ENCODE peak calls at places on chromosome 19, in nine cellular contexts. Z, G, F, J, D, K, U, N and X are unnamed samples.

GRCh38 chr19:48967346-48968178 is 2.5 kb downstream of the FTL start:
- DNase-seq in Z (no peak), G (peak), F (no peak), J (peak), D (peak), K (no peak), U (no peak), N (no peak), X (peak)

GRCh38 chr19:19711934-19712828 is 20.7 kb downstream of the ZNF14 start:
- DNase-seq in Z (no peak), G (no peak), F (no peak), J (no peak), D (peak), K (no peak), U (no peak), N (no peak), X (no peak)

GRCh38 chr19:10936661-10937084 is 8.1 kb downstream of the TIMM29 start:
- DNase-seq in Z (peak), G (peak), F (no peak), J (peak), D (peak), K (peak), U (peak), N (peak), X (peak)

GRCh38 chr19:44113138-44113783 is at the start of gene ZNF225:
- DNase-seq in Z (peak), G (peak), F (peak), J (peak), D (peak), K (peak), U (peak), N (peak), X (peak)

GRCh38 chr19:47549341-47549768 is 23.6 kb downstream of the ZNF541 start:
- DNase-seq in Z (no peak), G (no peak), F (no peak), J (no peak), D (no peak), K (no peak), U (no peak), N (no peak), X (no peak)

GRCh38 chr19:48450863-48451262 is 4.5 kb upstream of the KCNJ14 start:
- DNase-seq in Z (no peak), G (no peak), F (no peak), J (no peak), D (no peak), K (no peak), U (no peak), N (no peak), X (peak)

GRCh38 chr19:34096020-34096915 is 76.0 kb upstream of the LSM14A start:
- DNase-seq in Z (no peak), G (no peak), F (no peak), J (peak), D (peak), K (peak), U (peak), N (peak), X (peak)

GRCh38 chr19:33048806-33049676 is 15.6 kb downstream of the RHPN2 start:
- DNase-seq in Z (no peak), G (no peak), F (no peak), J (no peak), D (no peak), K (peak), U (no peak), N (no peak), X (no peak)

GRCh38 chr19:33240181-33240771 is 14.6 kb upstream of the SLC7A10 start:
- DNase-seq in Z (no peak), G (no peak), F (no peak), J (no peak), D (no peak), K (no peak), U (no peak), N (no peak), X (no peak)

GRCh38 chr19:33450689-33451088 is 70.9 kb downstream of the PEPD start:
- DNase-seq in Z (no peak), G (no peak), F (no peak), J (no peak), D (no peak), K (no peak), U (no peak), N (no peak), X (no peak)

GRCh38 chr19:58571575-58571947 is 1.6 kb downstream of the MZF1 start:
- DNase-seq in Z (peak), G (no peak), F (no peak), J (no peak), D (no peak), K (no peak), U (peak), N (no peak), X (no peak)

GRCh38 chr19:18928018-18928805 is 8.7 kb downstream of the DDX49 start:
- DNase-seq in Z (no peak), G (no peak), F (no peak), J (no peak), D (no peak), K (no peak), U (no peak), N (no peak), X (no peak)

GRCh38 chr19:42601811-42602443 is 7.2 kb upstream of the CEACAM8 start:
- DNase-seq in Z (no peak), G (no peak), F (no peak), J (peak), D (peak), K (peak), U (peak), N (no peak), X (peak)

GRCh38 chr19:33417751-33418150 is 44.2 kb downstream of the CEBPG start:
- DNase-seq in Z (no peak), G (no peak), F (no peak), J (no peak), D (no peak), K (no peak), U (no peak), N (no peak), X (no peak)

GRCh38 chr19:34337747-34338146 is 27.2 kb upstream of the GPI start:
- DNase-seq in Z (no peak), G (peak), F (no peak), J (no peak), D (no peak), K (no peak), U (no peak), N (no peak), X (no peak)

GRCh38 chr19:35991731-35992450 is 3.1 kb upstream of the SDHAF1 start:
- DNase-seq in Z (no peak), G (no peak), F (no peak), J (no peak), D (no peak), K (no peak), U (no peak), N (no peak), X (no peak)

GRCh38 chr19:35545855-35546381 is 492 bp downstream of the TMEM147 start:
- DNase-seq in Z (peak), G (peak), F (peak), J (no peak), D (peak), K (no peak), U (peak), N (no peak), X (peak)

GRCh38 chr19:22052644-22053013 is 345 bp downstream of the ZNF257 start:
- DNase-seq in Z (peak), G (peak), F (peak), J (no peak), D (no peak), K (no peak), U (peak), N (no peak), X (no peak)

GRCh38 chr19:49689133-49690072 is at the start of gene ADM5:
- DNase-seq in Z (peak), G (no peak), F (peak), J (peak), D (no peak), K (peak), U (peak), N (no peak), X (peak)

GRCh38 chr19:16143399-16144215 is at the start of gene HSH2D:
- DNase-seq in Z (peak), G (no peak), F (peak), J (peak), D (no peak), K (no peak), U (peak), N (no peak), X (peak)

GRCh38 chr19:13269348-13269747 is 119.1 kb downstream of the IER2 start:
- DNase-seq in Z (no peak), G (no peak), F (no peak), J (no peak), D (no peak), K (no peak), U (no peak), N (no peak), X (no peak)

GRCh38 chr19:11375143-11375948 is 880 bp downstream of the SWSAP1 start:
- DNase-seq in Z (peak), G (peak), F (peak), J (peak), D (no peak), K (peak), U (peak), N (no peak), X (peak)

GRCh38 chr19:48556163-48556562 is 4.2 kb downstream of the SULT2B1 start:
- DNase-seq in Z (peak), G (no peak), F (no peak), J (peak), D (peak), K (no peak), U (peak), N (no peak), X (peak)

GRCh38 chr19:18862976-18863842 is 31.4 kb downstream of the UPF1 start:
- DNase-seq in Z (peak), G (no peak), F (no peak), J (no peak), D (no peak), K (no peak), U (no peak), N (no peak), X (no peak)

GRCh38 chr19:32457540-32457939 is 52.0 kb downstream of the DPY19L3 start:
- DNase-seq in Z (no peak), G (no peak), F (no peak), J (no peak), D (no peak), K (no peak), U (no peak), N (no peak), X (no peak)

GRCh38 chr19:18109731-18110671 is 12.4 kb downstream of the MAST3 start:
- DNase-seq in Z (peak), G (peak), F (peak), J (peak), D (no peak), K (peak), U (peak), N (no peak), X (peak)

GRCh38 chr19:49229416-49229815 is 71.8 kb downstream of the TRPM4 start:
- DNase-seq in Z (no peak), G (no peak), F (no peak), J (no peak), D (no peak), K (no peak), U (no peak), N (no peak), X (no peak)

GRCh38 chr19:6611441-6611852 is 20.5 kb upstream of the CD70 start:
- DNase-seq in Z (no peak), G (no peak), F (no peak), J (no peak), D (peak), K (no peak), U (no peak), N (no peak), X (no peak)
- H3K4me3 ChIP-seq in Z (no peak), G (no peak), F (no peak), J (no peak), D (no peak), K (no peak), U (no peak), N (no peak), X (no peak)

GRCh38 chr19:45601524-45602522 is at the start of gene GPR4:
- DNase-seq in Z (no peak), G (no peak), F (peak), J (peak), D (no peak), K (peak), U (no peak), N (no peak), X (peak)
- H3K4me3 ChIP-seq in Z (peak), G (peak), F (peak), J (no peak), D (peak), K (no peak), U (no peak), N (no peak), X (peak)

GRCh38 chr19:3964256-3965194 is 6.4 kb downstream of the DAPK3 start:
- DNase-seq in Z (no peak), G (no peak), F (no peak), J (peak), D (no peak), K (no peak), U (no peak), N (no peak), X (no peak)

GRCh38 chr19:3969435-3970312 is 1.2 kb downstream of the DAPK3 start:
- DNase-seq in Z (no peak), G (no peak), F (no peak), J (peak), D (peak), K (peak), U (no peak), N (peak), X (no peak)

GRCh38 chr19:3968556-3969434 is 2.1 kb downstream of the DAPK3 start:
- DNase-seq in Z (peak), G (peak), F (peak), J (peak), D (peak), K (peak), U (peak), N (peak), X (peak)

GRCh38 chr19:3963458-3964255 is 7.2 kb downstream of the DAPK3 start:
- DNase-seq in Z (no peak), G (no peak), F (no peak), J (no peak), D (no peak), K (no peak), U (no peak), N (no peak), X (no peak)

DNA sequence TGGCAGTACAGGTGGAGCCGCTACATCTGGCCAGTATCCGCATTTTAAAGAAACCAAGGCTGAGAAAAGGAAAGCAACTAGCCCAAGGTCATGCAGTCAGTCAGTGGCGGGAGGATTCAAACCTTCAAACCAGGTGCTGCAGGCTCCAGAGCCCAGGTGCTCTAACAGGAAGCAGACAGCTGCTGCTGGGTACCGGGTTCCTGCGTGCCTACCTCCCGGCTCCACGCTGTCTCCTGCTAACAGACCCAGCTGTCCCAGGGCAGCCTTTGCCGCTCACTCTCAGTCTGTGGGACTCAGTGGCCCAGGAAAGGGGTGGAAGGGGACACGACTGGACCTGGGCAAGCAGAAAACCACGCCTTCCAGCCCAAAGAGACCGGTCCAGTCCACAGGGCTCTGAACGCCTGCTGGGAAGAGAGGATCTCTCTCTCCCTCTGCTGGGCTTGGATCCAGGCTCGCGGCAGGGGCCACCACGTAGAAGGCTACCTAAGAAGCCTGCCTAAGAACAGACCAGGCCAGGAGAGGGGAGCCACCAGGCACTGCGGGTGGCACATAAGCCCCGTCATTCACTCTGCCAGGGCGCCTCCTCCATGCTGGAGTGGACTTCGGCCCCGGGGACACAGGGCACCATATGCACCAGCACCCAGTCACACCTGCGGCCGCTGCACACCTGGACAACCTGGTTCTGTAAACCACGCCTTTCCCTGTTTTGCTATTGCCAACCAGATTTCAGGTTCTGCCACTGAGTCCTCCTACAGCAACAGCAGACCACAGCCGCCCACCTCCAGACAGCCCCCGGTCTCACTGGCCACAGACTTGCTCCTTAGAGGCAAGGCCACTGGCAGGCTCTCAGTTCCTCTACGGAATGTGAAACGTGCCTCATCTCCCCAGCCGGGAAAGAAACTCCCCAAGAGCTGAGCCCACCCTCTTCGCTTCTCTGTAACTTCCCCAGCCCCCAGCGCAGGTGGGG is 4.6 kb downstream of the DAPK3 start:
- DNase-seq in Z (peak), G (no peak), F (no peak), J (no peak), D (no peak), K (no peak), U (peak), N (no peak), X (no peak)
- H3K4me3 ChIP-seq in Z (peak), G (no peak), F (no peak), J (no peak), D (no peak), K (no peak), U (no peak), N (no peak), X (no peak)

DNA sequence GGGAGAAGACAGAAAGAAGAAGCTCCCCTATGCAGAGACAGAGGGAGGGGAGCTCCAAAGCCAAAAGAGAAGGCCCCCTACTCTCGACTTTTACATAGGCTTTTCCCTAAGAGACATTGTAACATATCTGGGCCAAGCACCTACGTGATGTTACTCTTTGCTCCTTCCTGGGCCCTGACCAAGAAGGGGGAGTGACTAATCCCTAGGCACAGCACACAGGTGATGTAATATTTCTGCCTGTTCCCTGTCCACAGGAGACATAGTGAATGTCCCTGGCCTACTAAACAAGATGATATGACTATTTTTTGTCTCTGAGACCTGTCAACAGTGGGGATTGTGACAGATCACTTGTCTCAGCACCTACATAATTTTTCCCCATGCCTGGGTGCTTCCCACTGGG is 15.9 kb upstream of the ZNF254 start:
- DNase-seq in Z (no peak), G (no peak), F (no peak), J (no peak), D (no peak), K (no peak), U (no peak), N (no peak), X (no peak)
- H3K4me3 ChIP-seq in Z (no peak), G (no peak), F (no peak), J (no peak), D (no peak), K (no peak), U (no peak), N (no peak), X (no peak)

GRCh38 chr19:4278460-4278901 is 585 bp upstream of the SHD start:
- DNase-seq in Z (no peak), G (no peak), F (no peak), J (no peak), D (no peak), K (peak), U (no peak), N (no peak), X (peak)
- H3K4me3 ChIP-seq in Z (no peak), G (no peak), F (no peak), J (peak), D (no peak), K (peak), U (no peak), N (peak), X (peak)

GRCh38 chr19:2289714-2290435 is 7.9 kb upstream of the PEAK3 start:
- DNase-seq in Z (peak), G (no peak), F (no peak), J (peak), D (no peak), K (no peak), U (peak), N (no peak), X (peak)

GRCh38 chr19:2288010-2288742 is 6.2 kb upstream of the PEAK3 start:
- DNase-seq in Z (no peak), G (no peak), F (no peak), J (no peak), D (no peak), K (no peak), U (no peak), N (no peak), X (no peak)

GRCh38 chr19:2290441-2291184 is 8.6 kb upstream of the PEAK3 start:
- DNase-seq in Z (peak), G (no peak), F (no peak), J (peak), D (no peak), K (no peak), U (no peak), N (no peak), X (peak)

GRCh38 chr19:2288743-2289713 is 7.1 kb upstream of the PEAK3 start:
- DNase-seq in Z (no peak), G (no peak), F (no peak), J (no peak), D (no peak), K (no peak), U (no peak), N (no peak), X (peak)

DNA sequence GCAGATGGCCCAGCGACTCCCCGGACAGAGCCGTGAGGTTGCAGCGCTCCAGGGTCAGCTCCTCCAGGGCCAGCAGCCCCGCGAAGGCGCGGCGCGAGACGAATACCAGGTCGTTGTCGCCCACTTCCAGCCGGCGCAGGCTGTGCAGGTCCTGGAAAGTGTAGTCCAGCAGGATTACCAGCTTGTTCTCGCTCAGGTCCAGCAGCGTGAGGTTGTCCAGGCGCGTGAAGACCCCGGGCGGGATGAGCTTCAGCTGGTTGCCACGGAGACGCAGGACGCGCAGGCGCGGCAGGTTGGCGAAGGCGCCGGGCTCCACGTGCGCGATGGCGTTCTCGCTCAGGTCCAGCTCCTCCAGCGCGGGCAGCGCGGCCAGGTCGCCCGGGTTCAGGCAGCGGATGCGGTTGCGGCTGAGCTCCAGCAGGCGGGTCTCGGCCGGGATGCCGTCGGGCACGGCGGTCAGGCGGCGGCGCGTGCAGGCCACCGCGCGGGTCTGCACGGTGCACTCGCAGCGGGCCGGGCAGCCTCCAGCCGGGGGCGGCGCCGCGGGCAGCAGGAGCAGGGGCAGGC is 9.3 kb upstream of the PEAK3 start:
- DNase-seq in Z (no peak), G (peak), F (no peak), J (peak), D (no peak), K (peak), U (no peak), N (peak), X (peak)
- H3K4me3 ChIP-seq in Z (peak), G (peak), F (peak), J (no peak), D (no peak), K (peak), U (no peak), N (no peak), X (peak)

GRCh38 chr19:1238373-1239303 is 833 bp upstream of the CBARP start:
- DNase-seq in Z (no peak), G (no peak), F (no peak), J (peak), D (no peak), K (no peak), U (no peak), N (no peak), X (no peak)
- H3K4me3 ChIP-seq in Z (no peak), G (no peak), F (peak), J (peak), D (peak), K (peak), U (no peak), N (peak), X (peak)

DNA sequence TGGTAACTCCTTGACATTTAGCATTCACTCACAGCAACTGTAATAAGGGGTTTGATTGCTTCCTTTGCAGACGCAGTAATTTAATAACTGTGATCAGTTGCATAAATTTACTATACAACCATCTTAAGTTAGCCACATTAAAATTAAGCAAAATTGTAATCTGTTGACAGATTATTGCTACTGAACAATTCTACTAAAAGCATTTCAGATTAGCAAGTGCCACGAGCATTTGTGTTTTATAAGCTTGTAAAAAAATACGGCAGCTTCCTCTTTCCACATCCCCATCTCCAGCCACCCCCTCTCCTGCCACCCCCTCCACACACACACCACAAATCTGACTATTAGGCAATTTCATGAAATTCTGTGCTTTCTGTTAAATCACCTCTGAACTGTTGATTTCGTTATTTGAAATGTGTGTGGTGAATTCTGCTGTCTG is 44.3 kb downstream of the TSHZ3 start:
- DNase-seq in Z (no peak), G (no peak), F (no peak), J (no peak), D (no peak), K (no peak), U (no peak), N (no peak), X (no peak)
- H3K4me3 ChIP-seq in Z (no peak), G (no peak), F (no peak), J (no peak), D (no peak), K (no peak), U (no peak), N (no peak), X (no peak)